ENCODE peak calls at places on chromosomes 3 and 15, in nine cellular contexts. C is T-helper 1 cell, L is hepatic stellate cell, R is ELR, J is HTR-8/SVneo, O is activated T-cell treated with anti-CD3 and anti-CD28 coated beads for 48 hours, I is brain microvascular endothelial cell, X is tibial artery, U is GM23248. V is an unnamed sample.

GRCh38 chr3:42685363-42685881 is at the start of gene KLHL40:
- DNase-seq in C (no peak), L (no peak), R (no peak), J (no peak), O (no peak), I (no peak), X (no peak), U (no peak), V (no peak)

GRCh38 chr3:122676759-122677158 is 3.9 kb upstream of the PARP14 start:
- DNase-seq in C (no peak), L (no peak), R (no peak), J (no peak), O (no peak), I (peak; percentile 32), X (no peak), U (peak; percentile 43), V (no peak)

GRCh38 chr3:156311930-156312329 is 191.6 kb downstream of the KCNAB1 start:
- DNase-seq in C (no peak), L (no peak), R (no peak), J (no peak), O (no peak), I (no peak), X (no peak), U (no peak), V (no peak)

GRCh38 chr3:66567066-66567465 is 66.2 kb upstream of the LRIG1 start:
- DNase-seq in C (no peak), L (peak; percentile 61), R (no peak), J (no peak), O (no peak), I (peak; percentile 86), X (no peak), U (no peak), V (no peak)

GRCh38 chr15:83112233-83112958 is 5.0 kb downstream of the TM6SF1 start:
- DNase-seq in C (no peak), L (peak; percentile 96), R (peak; percentile 86), J (peak; percentile 41), O (no peak), I (peak; percentile 83), X (no peak), U (no peak), V (no peak)

GRCh38 chr15:62782100-62782791 is 260.3 kb upstream of the TPM1 start:
- DNase-seq in C (no peak), L (peak; percentile 80), R (peak; percentile 81), J (peak; percentile 72), O (no peak), I (peak; percentile 75), X (peak; percentile 83), U (peak; percentile 86), V (peak; percentile 80)

GRCh38 chr3:192850501-192850981 is 67.1 kb downstream of the MB21D2 start:
- DNase-seq in C (peak; percentile 81), L (peak; percentile 52), R (peak; percentile 91), J (no peak), O (peak; percentile 33), I (peak; percentile 82), X (no peak), U (peak; percentile 86), V (peak; percentile 95)

GRCh38 chr15:40038267-40038653 is 721 bp downstream of the SRP14 start:
- DNase-seq in C (no peak), L (no peak), R (peak; percentile 48), J (no peak), O (no peak), I (no peak), X (no peak), U (peak; percentile 70), V (no peak)

GRCh38 chr15:76285241-76285825 is 25.9 kb downstream of the ETFA start:
- DNase-seq in C (no peak), L (peak; percentile 31), R (peak; percentile 51), J (peak; percentile 20), O (no peak), I (peak; percentile 4), X (no peak), U (peak; percentile 43), V (no peak)

GRCh38 chr3:30751610-30752299 is 142.7 kb downstream of the GADL1 start:
- DNase-seq in C (peak; percentile 40), L (no peak), R (peak; percentile 62), J (no peak), O (peak; percentile 34), I (peak; percentile 55), X (no peak), U (peak; percentile 34), V (peak; percentile 15)

GRCh38 chr15:91263632-91264477 is 163.8 kb downstream of the SV2B start:
- DNase-seq in C (no peak), L (peak; percentile 18), R (peak; percentile 8), J (no peak), O (no peak), I (no peak), X (peak; percentile 86), U (peak; percentile 25), V (no peak)

GRCh38 chr3:128775906-128776542 is 50.0 kb downstream of the RAB7A start:
- DNase-seq in C (no peak), L (no peak), R (no peak), J (no peak), O (no peak), I (no peak), X (no peak), U (no peak), V (no peak)

GRCh38 chr15:48017747-48018146 is 103.0 kb upstream of the SLC24A5 start:
- DNase-seq in C (no peak), L (no peak), R (no peak), J (no peak), O (no peak), I (no peak), X (no peak), U (no peak), V (no peak)

GRCh38 chr3:147408180-147409105 is 722 bp upstream of the ZIC1 start:
- DNase-seq in C (no peak), L (no peak), R (no peak), J (no peak), O (no peak), I (no peak), X (no peak), U (peak; percentile 74), V (no peak)

GRCh38 chr3:82378370-82378769 is 616.9 kb upstream of the GBE1 start:
- DNase-seq in C (no peak), L (no peak), R (no peak), J (no peak), O (no peak), I (no peak), X (no peak), U (no peak), V (no peak)

GRCh38 chr15:84961114-84961452 is 20.6 kb upstream of the PDE8A start:
- DNase-seq in C (no peak), L (no peak), R (peak; percentile 95), J (no peak), O (no peak), I (peak; percentile 81), X (no peak), U (peak; percentile 42), V (peak; percentile 73)

GRCh38 chr15:31871159-31871886 is 159.0 kb upstream of the CHRNA7 start:
- DNase-seq in C (no peak), L (no peak), R (no peak), J (no peak), O (no peak), I (no peak), X (no peak), U (no peak), V (no peak)

GRCh38 chr3:187739561-187740445 is 5.5 kb downstream of the BCL6 start:
- DNase-seq in C (peak; percentile 84), L (peak; percentile 77), R (peak; percentile 87), J (no peak), O (peak; percentile 84), I (peak; percentile 86), X (peak; percentile 90), U (peak; percentile 92), V (peak; percentile 49)

GRCh38 chr3:18739098-18739431 is 313.9 kb upstream of the SATB1 start:
- DNase-seq in C (peak; percentile 74), L (no peak), R (no peak), J (no peak), O (no peak), I (no peak), X (no peak), U (no peak), V (no peak)

GRCh38 chr15:86139828-86140227 is 60.2 kb downstream of the AGBL1 start:
- DNase-seq in C (no peak), L (no peak), R (no peak), J (no peak), O (peak; percentile 32), I (no peak), X (no peak), U (no peak), V (no peak)

GRCh38 chr3:101944308-101944707 is 95.0 kb downstream of the NFKBIZ start:
- DNase-seq in C (no peak), L (no peak), R (peak; percentile 57), J (no peak), O (no peak), I (no peak), X (no peak), U (peak; percentile 55), V (peak; percentile 42)